ENCODE peak calls at places on chromosome 2, in ten cellular contexts. One of them, this sample, is unnamed.
A peak's percentile ranks its signal among the peaks of the same experiment; 100 is the strongest.

GRCh38 chr2:239813261-239814135 is 211.6 kb downstream of the NDUFA10 start:
- DNase-seq in HT1080: peak; percentile 22
- DNase-seq in posterior vena cava: peak; percentile 82
- DNase-seq in stimulated activated naive CD8-positive, alpha-beta T cell treated with anti-CD3 and anti-CD28 coated beads, Interleukin-15, amount 100 ng/mL, for 72 hours: no peak
- DNase-seq in body of pancreas: no peak
- DNase-seq in aorta: peak; percentile 75
- DNase-seq in NCI-H1930: no peak
- DNase-seq in activated CD8-positive, alpha-beta memory T cell treated with anti-CD3 and anti-CD28 coated beads for 24 hours: no peak
- DNase-seq in SW480: no peak
- DNase-seq in cardiac muscle cell: no peak
- DNase-seq in this sample: peak; percentile 46

GRCh38 chr2:109604597-109604996 is 9.2 kb downstream of the SEPTIN10 start:
- DNase-seq in HT1080: peak; percentile 86
- DNase-seq in posterior vena cava: no peak
- DNase-seq in stimulated activated naive CD8-positive, alpha-beta T cell treated with anti-CD3 and anti-CD28 coated beads, Interleukin-15, amount 100 ng/mL, for 72 hours: no peak
- DNase-seq in body of pancreas: no peak
- DNase-seq in aorta: peak; percentile 84
- DNase-seq in NCI-H1930: no peak
- DNase-seq in activated CD8-positive, alpha-beta memory T cell treated with anti-CD3 and anti-CD28 coated beads for 24 hours: no peak
- DNase-seq in SW480: no peak
- DNase-seq in cardiac muscle cell: no peak
- DNase-seq in this sample: peak; percentile 78

GRCh38 chr2:164664070-164664469 is 42.8 kb upstream of the GRB14 start:
- DNase-seq in HT1080: no peak
- DNase-seq in posterior vena cava: no peak
- DNase-seq in stimulated activated naive CD8-positive, alpha-beta T cell treated with anti-CD3 and anti-CD28 coated beads, Interleukin-15, amount 100 ng/mL, for 72 hours: no peak
- DNase-seq in body of pancreas: no peak
- DNase-seq in aorta: no peak
- DNase-seq in NCI-H1930: no peak
- DNase-seq in activated CD8-positive, alpha-beta memory T cell treated with anti-CD3 and anti-CD28 coated beads for 24 hours: no peak
- DNase-seq in SW480: no peak
- DNase-seq in cardiac muscle cell: no peak
- DNase-seq in this sample: no peak

GRCh38 chr2:206084468-206084869 is 1.5 kb downstream of the INO80D start:
- DNase-seq in HT1080: peak; percentile 83
- DNase-seq in posterior vena cava: peak; percentile 84
- DNase-seq in stimulated activated naive CD8-positive, alpha-beta T cell treated with anti-CD3 and anti-CD28 coated beads, Interleukin-15, amount 100 ng/mL, for 72 hours: peak; percentile 20
- DNase-seq in body of pancreas: peak; percentile 47
- DNase-seq in aorta: peak; percentile 82
- DNase-seq in NCI-H1930: peak; percentile 46
- DNase-seq in activated CD8-positive, alpha-beta memory T cell treated with anti-CD3 and anti-CD28 coated beads for 24 hours: peak; percentile 61
- DNase-seq in SW480: peak; percentile 86
- DNase-seq in cardiac muscle cell: peak; percentile 70
- DNase-seq in this sample: peak; percentile 46

GRCh38 chr2:218655751-218656150 is 3.7 kb downstream of the ZNF142 start:
- DNase-seq in HT1080: no peak
- DNase-seq in posterior vena cava: no peak
- DNase-seq in stimulated activated naive CD8-positive, alpha-beta T cell treated with anti-CD3 and anti-CD28 coated beads, Interleukin-15, amount 100 ng/mL, for 72 hours: no peak
- DNase-seq in body of pancreas: no peak
- DNase-seq in aorta: no peak
- DNase-seq in NCI-H1930: no peak
- DNase-seq in activated CD8-positive, alpha-beta memory T cell treated with anti-CD3 and anti-CD28 coated beads for 24 hours: no peak
- DNase-seq in SW480: no peak
- DNase-seq in cardiac muscle cell: no peak
- DNase-seq in this sample: no peak

GRCh38 chr2:106113362-106113971 is 80.6 kb downstream of the UXS1 start:
- DNase-seq in HT1080: no peak
- DNase-seq in posterior vena cava: no peak
- DNase-seq in stimulated activated naive CD8-positive, alpha-beta T cell treated with anti-CD3 and anti-CD28 coated beads, Interleukin-15, amount 100 ng/mL, for 72 hours: no peak
- DNase-seq in body of pancreas: peak; percentile 58
- DNase-seq in aorta: no peak
- DNase-seq in NCI-H1930: no peak
- DNase-seq in activated CD8-positive, alpha-beta memory T cell treated with anti-CD3 and anti-CD28 coated beads for 24 hours: no peak
- DNase-seq in SW480: no peak
- DNase-seq in cardiac muscle cell: no peak
- DNase-seq in this sample: peak; percentile 48

GRCh38 chr2:15009681-15010080 is 377.2 kb downstream of the LRATD1 start:
- DNase-seq in HT1080: no peak
- DNase-seq in posterior vena cava: no peak
- DNase-seq in stimulated activated naive CD8-positive, alpha-beta T cell treated with anti-CD3 and anti-CD28 coated beads, Interleukin-15, amount 100 ng/mL, for 72 hours: no peak
- DNase-seq in body of pancreas: no peak
- DNase-seq in aorta: no peak
- DNase-seq in NCI-H1930: no peak
- DNase-seq in activated CD8-positive, alpha-beta memory T cell treated with anti-CD3 and anti-CD28 coated beads for 24 hours: no peak
- DNase-seq in SW480: no peak
- DNase-seq in cardiac muscle cell: no peak
- DNase-seq in this sample: no peak

GRCh38 chr2:43332653-43333052 is 106.2 kb upstream of the ZFP36L2 start:
- DNase-seq in HT1080: no peak
- DNase-seq in posterior vena cava: no peak
- DNase-seq in stimulated activated naive CD8-positive, alpha-beta T cell treated with anti-CD3 and anti-CD28 coated beads, Interleukin-15, amount 100 ng/mL, for 72 hours: no peak
- DNase-seq in body of pancreas: no peak
- DNase-seq in aorta: no peak
- DNase-seq in NCI-H1930: no peak
- DNase-seq in activated CD8-positive, alpha-beta memory T cell treated with anti-CD3 and anti-CD28 coated beads for 24 hours: no peak
- DNase-seq in SW480: no peak
- DNase-seq in cardiac muscle cell: peak; percentile 64
- DNase-seq in this sample: no peak

This sample was measured in lower lobe of right lung.